ENCODE peak calls at places on chromosomes 16 and 17, in four cellular contexts. J is lower leg skin, N is IMR-90, D is ovary. A is an unnamed sample.

GRCh38 chr16:2385441-2385840 is 43.8 kb upstream of the CCNF start:
- DNase-seq in J (no peak), N (peak), D (no peak), A (no peak)

GRCh38 chr16:73071131-73071940 is 23.4 kb upstream of the ZFHX3 start:
- DNase-seq in J (peak), N (no peak), D (peak), A (peak)

GRCh38 chr16:58046054-58046881 is 20.7 kb downstream of the MMP15 start:
- DNase-seq in J (no peak), N (no peak), D (no peak), A (no peak)

GRCh38 chr16:11482946-11483748 is 103.6 kb downstream of the LITAF start:
- DNase-seq in J (no peak), N (no peak), D (no peak), A (no peak)

GRCh38 chr17:41301204-41301790 is 1.4 kb downstream of the KRTAP29-1 start:
- DNase-seq in J (no peak), N (no peak), D (no peak), A (no peak)

GRCh38 chr16:9836118-9836736 is 346.0 kb downstream of the GRIN2A start:
- DNase-seq in J (no peak), N (no peak), D (no peak), A (no peak)

GRCh38 chr17:74454197-74455024 is 12.0 kb upstream of the CD300A start:
- DNase-seq in J (peak), N (peak), D (peak), A (peak)

GRCh38 chr16:12341423-12341822 is 364.9 kb downstream of the SNX29 start:
- DNase-seq in J (no peak), N (peak), D (no peak), A (no peak)

GRCh38 chr17:3993493-3994220 is 29.4 kb upstream of the ATP2A3 start:
- DNase-seq in J (no peak), N (no peak), D (peak), A (no peak)

GRCh38 chr17:57544834-57545463 is 200.2 kb downstream of the CCDC182 start:
- DNase-seq in J (no peak), N (no peak), D (no peak), A (no peak)

GRCh38 chr17:36608794-36609497 is 7.6 kb downstream of the MRM1 start:
- DNase-seq in J (no peak), N (peak), D (peak), A (peak)

GRCh38 chr16:30149250-30149885 is 26.3 kb upstream of the MAPK3 start:
- DNase-seq in J (no peak), N (no peak), D (no peak), A (no peak)

GRCh38 chr17:17236295-17237025 is 508 bp downstream of the FLCN start:
- DNase-seq in J (peak), N (peak), D (no peak), A (no peak)

GRCh38 chr16:1779234-1779701 is 3.1 kb downstream of the SPSB3 start:
- DNase-seq in J (no peak), N (no peak), D (no peak), A (no peak)

GRCh38 chr16:14494396-14494795 is 135.7 kb downstream of the PARN start:
- DNase-seq in J (no peak), N (no peak), D (no peak), A (no peak)

GRCh38 chr17:82551779-82552457 is 32.4 kb downstream of the FOXK2 start:
- DNase-seq in J (peak), N (peak), D (peak), A (peak)

GRCh38 chr17:67247416-67247900 is 2.5 kb upstream of the HELZ start:
- DNase-seq in J (no peak), N (no peak), D (no peak), A (no peak)

GRCh38 chr17:6546069-6546718 is 10.2 kb downstream of the PITPNM3 start:
- DNase-seq in J (no peak), N (peak), D (no peak), A (no peak)

GRCh38 chr17:73362697-73363096 is 50.9 kb upstream of the CDC42EP4 start:
- DNase-seq in J (no peak), N (no peak), D (no peak), A (no peak)

GRCh38 chr17:48051278-48051677 is 3.1 kb downstream of the NFE2L1 start:
- DNase-seq in J (no peak), N (no peak), D (peak), A (no peak)

GRCh38 chr16:17211797-17212196 is 259.0 kb downstream of the XYLT1 start:
- DNase-seq in J (no peak), N (no peak), D (no peak), A (no peak)

GRCh38 chr16:57688987-57689771 is 5.4 kb upstream of the DRC7 start:
- DNase-seq in J (peak), N (no peak), D (no peak), A (no peak)

GRCh38 chr17:81400154-81400938 is 5.1 kb downstream of the BAHCC1 start:
- DNase-seq in J (no peak), N (peak), D (peak), A (peak)

GRCh38 chr17:83010323-83011200 is 68.8 kb upstream of the METRNL start:
- DNase-seq in J (peak), N (peak), D (no peak), A (no peak)

GRCh38 chr17:6366144-6366755 is 68.7 kb downstream of the AIPL1 start:
- DNase-seq in J (peak), N (peak), D (no peak), A (no peak)

GRCh38 chr17:51119415-51120356 is 982 bp downstream of the SPAG9 start:
- DNase-seq in J (peak), N (peak), D (peak), A (peak)

GRCh38 chr17:68700391-68700790 is 99.2 kb upstream of the FAM20A start:
- DNase-seq in J (no peak), N (no peak), D (no peak), A (no peak)

GRCh38 chr17:68704897-68705296 is 103.7 kb upstream of the FAM20A start:
- DNase-seq in J (no peak), N (peak), D (no peak), A (no peak)

GRCh38 chr17:68698761-68699160 is 97.6 kb upstream of the FAM20A start:
- DNase-seq in J (no peak), N (no peak), D (no peak), A (no peak)

GRCh38 chr17:68697850-68698313 is 96.7 kb upstream of the FAM20A start:
- DNase-seq in J (no peak), N (peak), D (peak), A (no peak)

GRCh38 chr17:68701046-68701445 is 99.9 kb upstream of the FAM20A start:
- DNase-seq in J (no peak), N (peak), D (no peak), A (no peak)
- TF ChIP-seq CTCF in J (no peak), N (no peak), D (no peak), A (no peak)

GRCh38 chr17:30237296-30238002 is 2.0 kb upstream of the SLC6A4 start:
- DNase-seq in J (no peak), N (no peak), D (no peak), A (no peak)
- TF ChIP-seq CTCF in J (no peak), N (no peak), D (no peak), A (no peak)

GRCh38 chr16:64627288-64627687 is 494.6 kb downstream of the CDH11 start:
- DNase-seq in J (no peak), N (no peak), D (no peak), A (no peak)
- TF ChIP-seq CTCF in J (no peak), N (peak), D (no peak), A (no peak)

DNA sequence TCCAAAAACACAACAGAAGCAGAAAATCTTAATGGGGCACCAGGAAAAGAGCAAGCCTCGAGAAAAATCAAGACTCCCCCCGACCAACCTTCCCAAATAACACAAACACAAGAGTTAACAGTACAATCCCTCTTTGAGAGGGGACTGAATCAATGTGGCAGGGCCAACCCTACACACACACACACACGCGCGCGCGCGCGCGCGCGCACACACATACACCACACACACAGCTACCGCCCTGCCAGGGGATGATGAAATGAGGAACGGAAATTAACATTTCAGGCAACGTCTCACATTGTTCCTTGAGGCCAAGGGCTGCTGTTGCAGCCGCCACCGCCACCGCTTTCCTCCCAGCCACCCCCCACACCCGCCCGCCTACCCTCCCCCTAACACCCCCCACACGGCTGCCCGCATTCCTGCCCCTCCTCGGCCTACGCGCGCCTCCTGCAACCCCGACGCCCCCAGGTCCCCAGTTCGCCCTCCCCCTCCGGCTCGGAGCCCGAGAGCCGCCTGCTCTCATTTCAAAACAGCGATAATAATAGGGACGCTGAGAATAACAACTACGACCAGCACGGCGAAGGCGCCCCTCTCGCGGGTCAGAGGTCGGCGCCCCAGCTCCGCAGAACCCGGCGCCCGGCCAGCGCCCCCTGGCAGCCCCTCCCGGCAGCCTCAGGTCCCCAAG is 1.2 kb downstream of the ANKRD11 start:
- DNase-seq in J (peak), N (peak), D (peak), A (peak)
- TF ChIP-seq CTCF in J (no peak), N (peak), D (no peak), A (peak)

A was measured in left ventricle myocardium inferior.